ENCODE peak calls at places on chromosomes 16 and 17, in nine cellular contexts. M, Q, O, S, F, P, L, I and J are unnamed samples.

GRCh38 chr17:7842950-7843535 is 9.0 kb downstream of the KDM6B start:
- DNase-seq in M (no peak), Q (peak; percentile 87), O (peak; percentile 69), S (no peak), F (no peak), P (no peak), L (peak; percentile 40), I (peak; percentile 52), J (peak; percentile 34)

GRCh38 chr17:59844884-59845594 is 47.7 kb downstream of the TUBD1 start:
- DNase-seq in M (no peak), Q (no peak), O (no peak), S (no peak), F (no peak), P (no peak), L (no peak), I (no peak), J (no peak)

GRCh38 chr17:73272906-73273218 is 11.2 kb upstream of the CPSF4L start:
- DNase-seq in M (no peak), Q (no peak), O (no peak), S (no peak), F (no peak), P (no peak), L (peak; percentile 65), I (no peak), J (no peak)

GRCh38 chr16:50079741-50080140 is 14.0 kb downstream of the HEATR3 start:
- DNase-seq in M (no peak), Q (no peak), O (no peak), S (no peak), F (no peak), P (no peak), L (no peak), I (no peak), J (no peak)

GRCh38 chr16:30896890-30897730 is 696 bp downstream of the CTF1 start:
- DNase-seq in M (peak; percentile 61), Q (peak; percentile 83), O (peak; percentile 80), S (peak; percentile 90), F (peak; percentile 83), P (peak; percentile 68), L (peak; percentile 91), I (peak; percentile 71), J (no peak)

GRCh38 chr17:7893226-7893880 is 4.8 kb downstream of the CHD3 start:
- DNase-seq in M (no peak), Q (no peak), O (no peak), S (no peak), F (no peak), P (no peak), L (no peak), I (no peak), J (no peak)

GRCh38 chr17:75474736-75475135 is 18.3 kb downstream of the TMEM94 start:
- DNase-seq in M (no peak), Q (no peak), O (no peak), S (no peak), F (no peak), P (no peak), L (no peak), I (no peak), J (no peak)

GRCh38 chr17:76714822-76715461 is 4.2 kb upstream of the MXRA7 start:
- DNase-seq in M (no peak), Q (peak; percentile 76), O (peak; percentile 26), S (peak; percentile 79), F (peak; percentile 87), P (peak; percentile 45), L (peak; percentile 72), I (no peak), J (peak; percentile 64)

GRCh38 chr17:80259642-80260535 is 763 bp upstream of the RNF213 start:
- DNase-seq in M (no peak), Q (peak; percentile 65), O (peak; percentile 29), S (peak; percentile 81), F (peak; percentile 76), P (peak; percentile 72), L (peak; percentile 70), I (peak; percentile 95), J (peak; percentile 44)

GRCh38 chr17:37100231-37100630 is 151.5 kb downstream of the AATF start:
- DNase-seq in M (no peak), Q (no peak), O (no peak), S (no peak), F (no peak), P (no peak), L (no peak), I (no peak), J (no peak)

GRCh38 chr17:44204453-44204882 is 4.8 kb upstream of the ATXN7L3 start:
- DNase-seq in M (no peak), Q (peak; percentile 64), O (no peak), S (no peak), F (no peak), P (no peak), L (no peak), I (no peak), J (no peak)

GRCh38 chr17:58084317-58084981 is 1.2 kb downstream of the DYNLL2 start:
- DNase-seq in M (no peak), Q (peak; percentile 8), O (no peak), S (peak; percentile 48), F (peak; percentile 68), P (peak; percentile 47), L (no peak), I (peak; percentile 65), J (no peak)

GRCh38 chr17:73719588-73720071 is 75.4 kb upstream of the SDK2 start:
- DNase-seq in M (no peak), Q (no peak), O (peak; percentile 56), S (no peak), F (no peak), P (no peak), L (peak; percentile 92), I (no peak), J (no peak)

GRCh38 chr16:15874745-15875314 is 13.6 kb downstream of the CEP20 start:
- DNase-seq in M (peak; percentile 71), Q (peak; percentile 86), O (peak; percentile 4), S (peak; percentile 68), F (peak; percentile 20), P (no peak), L (peak; percentile 48), I (peak; percentile 80), J (peak; percentile 4)

GRCh38 chr17:1880851-1881630 is 51.2 kb downstream of the RPA1 start:
- DNase-seq in M (no peak), Q (no peak), O (peak; percentile 1), S (no peak), F (no peak), P (no peak), L (peak; percentile 27), I (no peak), J (no peak)

GRCh38 chr16:17416461-17417221 is 54.1 kb downstream of the XYLT1 start:
- DNase-seq in M (no peak), Q (no peak), O (peak; percentile 20), S (no peak), F (peak; percentile 59), P (peak; percentile 8), L (peak; percentile 36), I (no peak), J (peak; percentile 62)

GRCh38 chr17:27376637-27377547 is 79.4 kb upstream of the KSR1 start:
- DNase-seq in M (peak; percentile 65), Q (peak; percentile 66), O (no peak), S (no peak), F (no peak), P (no peak), L (no peak), I (no peak), J (no peak)

GRCh38 chr16:11283820-11284248 is 2.7 kb upstream of the PRM1 start:
- DNase-seq in M (no peak), Q (no peak), O (no peak), S (no peak), F (no peak), P (no peak), L (no peak), I (no peak), J (peak; percentile 15)